ENCODE peak calls at places on chromosomes 11 and 22, in seven cellular contexts. M, N, H, P, S, Q and F are unnamed samples.

GRCh38 chr11:75069473-75069872 is 27.2 kb downstream of the OR2AT4 start:
- DNase-seq in M (no peak), N (no peak), H (no peak), P (no peak), S (no peak), Q (no peak), F (no peak)

GRCh38 chr11:126332221-126332711 is 23.2 kb upstream of the ST3GAL4 start:
- DNase-seq in M (no peak), N (no peak), H (peak), P (peak), S (peak), Q (no peak), F (no peak)

GRCh38 chr22:25221790-25222189 is 2.4 kb downstream of the CRYBB2 start:
- DNase-seq in M (no peak), N (no peak), H (no peak), P (no peak), S (no peak), Q (no peak), F (no peak)

GRCh38 chr22:41435560-41435959 is 11.0 kb downstream of the TOB2 start:
- DNase-seq in M (no peak), N (no peak), H (no peak), P (no peak), S (no peak), Q (no peak), F (no peak)

GRCh38 chr11:113553905-113554304 is 78.7 kb upstream of the DRD2 start:
- DNase-seq in M (peak), N (no peak), H (no peak), P (no peak), S (no peak), Q (no peak), F (no peak)

GRCh38 chr11:65434667-65435179 is 12.1 kb downstream of the NEAT1 start:
- DNase-seq in M (peak), N (no peak), H (no peak), P (no peak), S (peak), Q (no peak), F (no peak)

GRCh38 chr11:68302256-68303054 is 9.9 kb upstream of the LRP5 start:
- DNase-seq in M (peak), N (peak), H (no peak), P (no peak), S (no peak), Q (peak), F (peak)

GRCh38 chr22:45709866-45710265 is 38.2 kb downstream of the ATXN10 start:
- DNase-seq in M (no peak), N (no peak), H (no peak), P (peak), S (no peak), Q (no peak), F (no peak)

GRCh38 chr11:72179804-72180396 is 12.0 kb upstream of the FOLR1 start:
- DNase-seq in M (no peak), N (no peak), H (no peak), P (no peak), S (no peak), Q (no peak), F (no peak)

GRCh38 chr11:14687943-14688627 is 44.5 kb downstream of the PDE3B start:
- DNase-seq in M (peak), N (no peak), H (no peak), P (no peak), S (peak), Q (peak), F (no peak)

GRCh38 chr11:94706211-94706610 is 61.9 kb upstream of the AMOTL1 start:
- DNase-seq in M (peak), N (no peak), H (no peak), P (no peak), S (no peak), Q (no peak), F (no peak)

GRCh38 chr11:396511-396947 is 2.5 kb downstream of the PKP3 start:
- DNase-seq in M (no peak), N (no peak), H (no peak), P (peak), S (peak), Q (no peak), F (peak)

GRCh38 chr11:133545199-133545709 is 13.0 kb upstream of the OPCML start:
- DNase-seq in M (no peak), N (no peak), H (no peak), P (no peak), S (no peak), Q (no peak), F (no peak)

GRCh38 chr22:39427751-39428596 is 28.4 kb downstream of the TAB1 start:
- DNase-seq in M (no peak), N (no peak), H (no peak), P (no peak), S (no peak), Q (no peak), F (no peak)

GRCh38 chr11:12692238-12693074 is 18.2 kb downstream of the TEAD1 start:
- DNase-seq in M (peak), N (peak), H (peak), P (no peak), S (peak), Q (peak), F (peak)

GRCh38 chr11:130865091-130865771 is 51.0 kb downstream of the SNX19 start:
- DNase-seq in M (no peak), N (no peak), H (no peak), P (no peak), S (no peak), Q (no peak), F (no peak)

GRCh38 chr11:198236-198806 is 5.4 kb downstream of the SCGB1C1 start:
- DNase-seq in M (no peak), N (no peak), H (no peak), P (no peak), S (no peak), Q (no peak), F (no peak)

GRCh38 chr22:22854466-22854865 is 33.1 kb upstream of the IGLL5 start:
- DNase-seq in M (no peak), N (no peak), H (no peak), P (no peak), S (no peak), Q (no peak), F (no peak)

GRCh38 chr11:102347526-102348331 is 715 bp downstream of the BIRC2 start:
- DNase-seq in M (peak), N (peak), H (no peak), P (peak), S (peak), Q (peak), F (peak)

GRCh38 chr11:46554205-46555162 is 39.3 kb downstream of the AMBRA1 start:
- DNase-seq in M (no peak), N (peak), H (no peak), P (no peak), S (peak), Q (no peak), F (no peak)

GRCh38 chr11:95147364-95147905 is 57.8 kb downstream of the ENDOD1 start:
- DNase-seq in M (no peak), N (peak), H (no peak), P (peak), S (peak), Q (no peak), F (no peak)

GRCh38 chr11:34044664-34045485 is 6.7 kb upstream of the CAPRIN1 start:
- DNase-seq in M (no peak), N (peak), H (no peak), P (peak), S (peak), Q (no peak), F (no peak)

GRCh38 chr11:134272381-134273316 is 3.5 kb upstream of the GLB1L3 start:
- DNase-seq in M (peak), N (no peak), H (no peak), P (peak), S (peak), Q (no peak), F (peak)

GRCh38 chr11:131195801-131196517 is 174.5 kb upstream of the NTM start:
- DNase-seq in M (peak), N (no peak), H (no peak), P (no peak), S (peak), Q (no peak), F (no peak)